ENCODE peak calls at places on chromosomes 1 and 21, in ten cellular contexts. One of them, this sample, is unnamed.

GRCh38 chr1:224623310-224623714 is 7.2 kb downstream of the CNIH3 start:
- DNase-seq in Panc1: peak; percentile 64
- DNase-seq in Calu3: no peak
- DNase-seq in H4: peak; percentile 59
- DNase-seq in cardiac septum: peak; percentile 71
- DNase-seq in GM04503: no peak
- DNase-seq in CD8-positive, alpha-beta memory T cell: no peak
- DNase-seq in amygdala: no peak
- DNase-seq in HCT116: no peak
- DNase-seq in brain microvascular endothelial cell: peak; percentile 75
- DNase-seq in this sample: no peak

GRCh38 chr1:197686231-197686630 is 89.0 kb downstream of the DENND1B start:
- DNase-seq in Panc1: no peak
- DNase-seq in Calu3: no peak
- DNase-seq in H4: no peak
- DNase-seq in cardiac septum: no peak
- DNase-seq in GM04503: no peak
- DNase-seq in CD8-positive, alpha-beta memory T cell: no peak
- DNase-seq in amygdala: no peak
- DNase-seq in HCT116: no peak
- DNase-seq in brain microvascular endothelial cell: no peak
- DNase-seq in this sample: no peak

GRCh38 chr1:167516404-167517388 is 1.6 kb downstream of the CD247 start:
- DNase-seq in Panc1: no peak
- DNase-seq in Calu3: no peak
- DNase-seq in H4: no peak
- DNase-seq in cardiac septum: no peak
- DNase-seq in GM04503: no peak
- DNase-seq in CD8-positive, alpha-beta memory T cell: no peak
- DNase-seq in amygdala: no peak
- DNase-seq in HCT116: no peak
- DNase-seq in brain microvascular endothelial cell: no peak
- DNase-seq in this sample: no peak

GRCh38 chr1:28056129-28056925 is 32.1 kb downstream of the EYA3 start:
- DNase-seq in Panc1: no peak
- DNase-seq in Calu3: no peak
- DNase-seq in H4: no peak
- DNase-seq in cardiac septum: no peak
- DNase-seq in GM04503: no peak
- DNase-seq in CD8-positive, alpha-beta memory T cell: peak; percentile 17
- DNase-seq in amygdala: no peak
- DNase-seq in HCT116: no peak
- DNase-seq in brain microvascular endothelial cell: no peak
- DNase-seq in this sample: no peak

GRCh38 chr21:31846690-31847089 is 26.1 kb upstream of the HUNK start:
- DNase-seq in Panc1: no peak
- DNase-seq in Calu3: no peak
- DNase-seq in H4: no peak
- DNase-seq in cardiac septum: no peak
- DNase-seq in GM04503: no peak
- DNase-seq in CD8-positive, alpha-beta memory T cell: no peak
- DNase-seq in amygdala: no peak
- DNase-seq in HCT116: no peak
- DNase-seq in brain microvascular endothelial cell: no peak
- DNase-seq in this sample: no peak

GRCh38 chr1:222996307-222996983 is 146.6 kb downstream of the TLR5 start:
- DNase-seq in Panc1: no peak
- DNase-seq in Calu3: no peak
- DNase-seq in H4: no peak
- DNase-seq in cardiac septum: no peak
- DNase-seq in GM04503: no peak
- DNase-seq in CD8-positive, alpha-beta memory T cell: no peak
- DNase-seq in amygdala: no peak
- DNase-seq in HCT116: no peak
- DNase-seq in brain microvascular endothelial cell: no peak
- DNase-seq in this sample: no peak

GRCh38 chr21:28745131-28746055 is 247.3 kb downstream of the LTN1 start:
- DNase-seq in Panc1: peak; percentile 63
- DNase-seq in Calu3: peak; percentile 68
- DNase-seq in H4: peak; percentile 86
- DNase-seq in cardiac septum: peak; percentile 84
- DNase-seq in GM04503: peak; percentile 44
- DNase-seq in CD8-positive, alpha-beta memory T cell: peak; percentile 46
- DNase-seq in amygdala: peak; percentile 28
- DNase-seq in HCT116: peak; percentile 64
- DNase-seq in brain microvascular endothelial cell: peak; percentile 75
- DNase-seq in this sample: peak; percentile 60

GRCh38 chr1:225461533-225462428 is 33.9 kb upstream of the LBR start:
- DNase-seq in Panc1: no peak
- DNase-seq in Calu3: no peak
- DNase-seq in H4: no peak
- DNase-seq in cardiac septum: peak; percentile 64
- DNase-seq in GM04503: no peak
- DNase-seq in CD8-positive, alpha-beta memory T cell: no peak
- DNase-seq in amygdala: no peak
- DNase-seq in HCT116: no peak
- DNase-seq in brain microvascular endothelial cell: no peak
- DNase-seq in this sample: no peak

GRCh38 chr1:13570924-13571323 is 12.7 kb upstream of the PDPN start:
- DNase-seq in Panc1: no peak
- DNase-seq in Calu3: no peak
- DNase-seq in H4: no peak
- DNase-seq in cardiac septum: no peak
- DNase-seq in GM04503: no peak
- DNase-seq in CD8-positive, alpha-beta memory T cell: no peak
- DNase-seq in amygdala: no peak
- DNase-seq in HCT116: no peak
- DNase-seq in brain microvascular endothelial cell: no peak
- DNase-seq in this sample: no peak

GRCh38 chr1:154453577-154454352 is 48.3 kb upstream of the TDRD10 start:
- DNase-seq in Panc1: no peak
- DNase-seq in Calu3: no peak
- DNase-seq in H4: peak; percentile 66
- DNase-seq in cardiac septum: no peak
- DNase-seq in GM04503: peak; percentile 58
- DNase-seq in CD8-positive, alpha-beta memory T cell: no peak
- DNase-seq in amygdala: no peak
- DNase-seq in HCT116: no peak
- DNase-seq in brain microvascular endothelial cell: peak; percentile 13
- DNase-seq in this sample: no peak

GRCh38 chr1:223358826-223359225 is 5.2 kb downstream of the SUSD4 start:
- DNase-seq in Panc1: no peak
- DNase-seq in Calu3: peak; percentile 22
- DNase-seq in H4: no peak
- DNase-seq in cardiac septum: no peak
- DNase-seq in GM04503: no peak
- DNase-seq in CD8-positive, alpha-beta memory T cell: no peak
- DNase-seq in amygdala: no peak
- DNase-seq in HCT116: no peak
- DNase-seq in brain microvascular endothelial cell: no peak
- DNase-seq in this sample: no peak

GRCh38 chr21:25859264-25859931 is 124.6 kb downstream of the GABPA start:
- DNase-seq in Panc1: no peak
- DNase-seq in Calu3: no peak
- DNase-seq in H4: no peak
- DNase-seq in cardiac septum: no peak
- DNase-seq in GM04503: no peak
- DNase-seq in CD8-positive, alpha-beta memory T cell: no peak
- DNase-seq in amygdala: no peak
- DNase-seq in HCT116: no peak
- DNase-seq in brain microvascular endothelial cell: no peak
- DNase-seq in this sample: no peak

GRCh38 chr1:224736619-224737352 is 120.7 kb downstream of the CNIH3 start:
- DNase-seq in Panc1: no peak
- DNase-seq in Calu3: no peak
- DNase-seq in H4: no peak
- DNase-seq in cardiac septum: no peak
- DNase-seq in GM04503: peak; percentile 30
- DNase-seq in CD8-positive, alpha-beta memory T cell: no peak
- DNase-seq in amygdala: no peak
- DNase-seq in HCT116: no peak
- DNase-seq in brain microvascular endothelial cell: peak; percentile 34
- DNase-seq in this sample: peak; percentile 45

GRCh38 chr1:218717611-218718010 is 372.5 kb downstream of the TGFB2 start:
- DNase-seq in Panc1: no peak
- DNase-seq in Calu3: no peak
- DNase-seq in H4: no peak
- DNase-seq in cardiac septum: no peak
- DNase-seq in GM04503: no peak
- DNase-seq in CD8-positive, alpha-beta memory T cell: no peak
- DNase-seq in amygdala: no peak
- DNase-seq in HCT116: no peak
- DNase-seq in brain microvascular endothelial cell: no peak
- DNase-seq in this sample: no peak

GRCh38 chr1:182604835-182605164 is 611 bp upstream of the RGS16 start:
- DNase-seq in Panc1: no peak
- DNase-seq in Calu3: no peak
- DNase-seq in H4: no peak
- DNase-seq in cardiac septum: no peak
- DNase-seq in GM04503: no peak
- DNase-seq in CD8-positive, alpha-beta memory T cell: no peak
- DNase-seq in amygdala: no peak
- DNase-seq in HCT116: no peak
- DNase-seq in brain microvascular endothelial cell: no peak
- DNase-seq in this sample: no peak

GRCh38 chr1:90387825-90388224 is 329.3 kb downstream of the BARHL2 start:
- DNase-seq in Panc1: no peak
- DNase-seq in Calu3: no peak
- DNase-seq in H4: no peak
- DNase-seq in cardiac septum: no peak
- DNase-seq in GM04503: no peak
- DNase-seq in CD8-positive, alpha-beta memory T cell: no peak
- DNase-seq in amygdala: no peak
- DNase-seq in HCT116: no peak
- DNase-seq in brain microvascular endothelial cell: no peak
- DNase-seq in this sample: no peak

GRCh38 chr1:175480343-175480827 is 263.0 kb downstream of the TNR start:
- DNase-seq in Panc1: no peak
- DNase-seq in Calu3: no peak
- DNase-seq in H4: no peak
- DNase-seq in cardiac septum: no peak
- DNase-seq in GM04503: no peak
- DNase-seq in CD8-positive, alpha-beta memory T cell: no peak
- DNase-seq in amygdala: no peak
- DNase-seq in HCT116: no peak
- DNase-seq in brain microvascular endothelial cell: no peak
- DNase-seq in this sample: no peak

GRCh38 chr1:157377216-157377821 is 175.0 kb downstream of the FCRL5 start:
- DNase-seq in Panc1: no peak
- DNase-seq in Calu3: peak; percentile 71
- DNase-seq in H4: peak; percentile 23
- DNase-seq in cardiac septum: no peak
- DNase-seq in GM04503: no peak
- DNase-seq in CD8-positive, alpha-beta memory T cell: no peak
- DNase-seq in amygdala: no peak
- DNase-seq in HCT116: peak; percentile 28
- DNase-seq in brain microvascular endothelial cell: peak; percentile 52
- DNase-seq in this sample: peak; percentile 38

GRCh38 chr1:145730467-145730866 is 11.2 kb downstream of the CD160 start:
- DNase-seq in Panc1: no peak
- DNase-seq in Calu3: no peak
- DNase-seq in H4: no peak
- DNase-seq in cardiac septum: no peak
- DNase-seq in GM04503: no peak
- DNase-seq in CD8-positive, alpha-beta memory T cell: no peak
- DNase-seq in amygdala: no peak
- DNase-seq in HCT116: no peak
- DNase-seq in brain microvascular endothelial cell: no peak
- DNase-seq in this sample: no peak

GRCh38 chr1:226662704-226663326 is 76.3 kb downstream of the ITPKB start:
- DNase-seq in Panc1: peak; percentile 53
- DNase-seq in Calu3: peak; percentile 17
- DNase-seq in H4: peak; percentile 85
- DNase-seq in cardiac septum: peak; percentile 86
- DNase-seq in GM04503: peak; percentile 92
- DNase-seq in CD8-positive, alpha-beta memory T cell: peak; percentile 80
- DNase-seq in amygdala: no peak
- DNase-seq in HCT116: peak; percentile 46
- DNase-seq in brain microvascular endothelial cell: peak; percentile 95
- DNase-seq in this sample: peak; percentile 33

GRCh38 chr1:59433440-59433813 is 136.5 kb downstream of the FGGY start:
- DNase-seq in Panc1: no peak
- DNase-seq in Calu3: no peak
- DNase-seq in H4: peak; percentile 29
- DNase-seq in cardiac septum: no peak
- DNase-seq in GM04503: peak; percentile 85
- DNase-seq in CD8-positive, alpha-beta memory T cell: no peak
- DNase-seq in amygdala: no peak
- DNase-seq in HCT116: no peak
- DNase-seq in brain microvascular endothelial cell: no peak
- DNase-seq in this sample: no peak

GRCh38 chr1:34825455-34826081 is 32.8 kb downstream of the GJA4 start:
- DNase-seq in Panc1: no peak
- DNase-seq in Calu3: peak; percentile 17
- DNase-seq in H4: no peak
- DNase-seq in cardiac septum: no peak
- DNase-seq in GM04503: no peak
- DNase-seq in CD8-positive, alpha-beta memory T cell: no peak
- DNase-seq in amygdala: no peak
- DNase-seq in HCT116: no peak
- DNase-seq in brain microvascular endothelial cell: no peak
- DNase-seq in this sample: no peak

GRCh38 chr1:210477328-210477924 is 148.7 kb downstream of the HHAT start:
- DNase-seq in Panc1: no peak
- DNase-seq in Calu3: no peak
- DNase-seq in H4: peak; percentile 38
- DNase-seq in cardiac septum: no peak
- DNase-seq in GM04503: no peak
- DNase-seq in CD8-positive, alpha-beta memory T cell: no peak
- DNase-seq in amygdala: no peak
- DNase-seq in HCT116: peak; percentile 2
- DNase-seq in brain microvascular endothelial cell: no peak
- DNase-seq in this sample: no peak

GRCh38 chr21:39681845-39682244 is 63.1 kb upstream of the IGSF5 start:
- DNase-seq in Panc1: no peak
- DNase-seq in Calu3: no peak
- DNase-seq in H4: peak; percentile 21
- DNase-seq in cardiac septum: no peak
- DNase-seq in GM04503: peak; percentile 77
- DNase-seq in CD8-positive, alpha-beta memory T cell: no peak
- DNase-seq in amygdala: no peak
- DNase-seq in HCT116: no peak
- DNase-seq in brain microvascular endothelial cell: peak; percentile 50
- DNase-seq in this sample: no peak

GRCh38 chr1:15168479-15168878 is 14.9 kb downstream of the TMEM51 start:
- DNase-seq in Panc1: peak; percentile 82
- DNase-seq in Calu3: peak; percentile 46
- DNase-seq in H4: peak; percentile 33
- DNase-seq in cardiac septum: no peak
- DNase-seq in GM04503: peak; percentile 73
- DNase-seq in CD8-positive, alpha-beta memory T cell: no peak
- DNase-seq in amygdala: no peak
- DNase-seq in HCT116: no peak
- DNase-seq in brain microvascular endothelial cell: peak; percentile 98
- DNase-seq in this sample: no peak

GRCh38 chr1:35615440-35615839 is 25.9 kb downstream of the PSMB2 start:
- DNase-seq in Panc1: no peak
- DNase-seq in Calu3: no peak
- DNase-seq in H4: no peak
- DNase-seq in cardiac septum: no peak
- DNase-seq in GM04503: no peak
- DNase-seq in CD8-positive, alpha-beta memory T cell: no peak
- DNase-seq in amygdala: no peak
- DNase-seq in HCT116: no peak
- DNase-seq in brain microvascular endothelial cell: no peak
- DNase-seq in this sample: no peak

GRCh38 chr1:153265457-153265856 is 6.0 kb downstream of the LORICRIN start:
- DNase-seq in Panc1: no peak
- DNase-seq in Calu3: no peak
- DNase-seq in H4: no peak
- DNase-seq in cardiac septum: no peak
- DNase-seq in GM04503: no peak
- DNase-seq in CD8-positive, alpha-beta memory T cell: no peak
- DNase-seq in amygdala: no peak
- DNase-seq in HCT116: no peak
- DNase-seq in brain microvascular endothelial cell: no peak
- DNase-seq in this sample: no peak

GRCh38 chr1:59678809-59679228 is 135.9 kb upstream of the HOOK1 start:
- DNase-seq in Panc1: no peak
- DNase-seq in Calu3: peak; percentile 64
- DNase-seq in H4: peak; percentile 99
- DNase-seq in cardiac septum: no peak
- DNase-seq in GM04503: peak; percentile 82
- DNase-seq in CD8-positive, alpha-beta memory T cell: no peak
- DNase-seq in amygdala: no peak
- DNase-seq in HCT116: peak; percentile 28
- DNase-seq in brain microvascular endothelial cell: peak; percentile 99
- DNase-seq in this sample: no peak

This sample was measured in iPS-NIHi11.